ENCODE peak calls at places on chromosomes 3 and 15, in ten cellular contexts. I is ovary, B is IMR-90, X is GM12878, K is testis, M is sigmoid colon, T is suprapubic skin, S is uterus, E is K562, O is stomach. A is an unnamed sample.

GRCh38 chr15:26889298-26889898 is 22.5 kb downstream of the GABRA5 start:
- DNase-seq in I (peak), B (peak), X (peak), K (peak), M (no peak), T (no peak), S (peak), E (peak), O (peak), A (peak)

GRCh38 chr3:147191795-147192385 is 214.5 kb downstream of the ZIC4 start:
- DNase-seq in I (no peak), B (peak), X (peak), K (peak), M (no peak), T (no peak), S (no peak), E (peak), O (no peak), A (peak)

GRCh38 chr3:112038863-112039262 is 4.3 kb downstream of the TMPRSS7 start:
- DNase-seq in I (no peak), B (peak), X (peak), K (no peak), M (no peak), T (no peak), S (no peak), E (no peak), O (no peak), A (no peak)

GRCh38 chr3:38108649-38109579 is 28.0 kb downstream of the ACAA1 start:
- DNase-seq in I (no peak), B (no peak), X (no peak), K (no peak), M (peak), T (peak), S (no peak), E (no peak), O (peak), A (peak)

GRCh38 chr3:193593666-193594025 is 638 bp downstream of the OPA1 start:
- DNase-seq in I (no peak), B (peak), X (no peak), K (peak), M (no peak), T (no peak), S (no peak), E (peak), O (no peak), A (peak)

GRCh38 chr3:148146947-148147346 is 550.8 kb upstream of the AGTR1 start:
- DNase-seq in I (no peak), B (peak), X (no peak), K (no peak), M (no peak), T (no peak), S (no peak), E (no peak), O (no peak), A (no peak)

GRCh38 chr3:79139395-79140060 is 628.3 kb downstream of the ROBO1 start:
- DNase-seq in I (no peak), B (peak), X (no peak), K (no peak), M (no peak), T (no peak), S (no peak), E (no peak), O (no peak), A (no peak)

GRCh38 chr3:99859855-99860254 is 42.2 kb downstream of the CMSS1 start:
- DNase-seq in I (no peak), B (peak), X (no peak), K (no peak), M (no peak), T (no peak), S (no peak), E (no peak), O (no peak), A (no peak)

GRCh38 chr15:98663045-98663444 is 14.7 kb downstream of the IGF1R start:
- DNase-seq in I (no peak), B (no peak), X (no peak), K (no peak), M (no peak), T (no peak), S (no peak), E (no peak), O (no peak), A (no peak)

GRCh38 chr3:169581633-169582032 is 81.9 kb downstream of the MECOM start:
- DNase-seq in I (no peak), B (peak), X (peak), K (no peak), M (no peak), T (no peak), S (no peak), E (no peak), O (no peak), A (no peak)

GRCh38 chr3:67649681-67650080 is 4.7 kb downstream of the SUCLG2 start:
- DNase-seq in I (no peak), B (no peak), X (no peak), K (no peak), M (no peak), T (no peak), S (no peak), E (no peak), O (no peak), A (no peak)

GRCh38 chr3:76403556-76403955 is 618.2 kb upstream of the ZNF717 start:
- DNase-seq in I (no peak), B (peak), X (no peak), K (no peak), M (no peak), T (no peak), S (no peak), E (no peak), O (no peak), A (no peak)

GRCh38 chr3:123346726-123347125 is 102.2 kb downstream of the ADCY5 start:
- DNase-seq in I (no peak), B (no peak), X (no peak), K (peak), M (peak), T (no peak), S (no peak), E (no peak), O (no peak), A (no peak)

GRCh38 chr15:74624020-74624602 is 8.5 kb downstream of the CLK3 start:
- DNase-seq in I (no peak), B (no peak), X (no peak), K (no peak), M (no peak), T (peak), S (no peak), E (no peak), O (no peak), A (no peak)

GRCh38 chr15:74627766-74628165 is 12.1 kb downstream of the CLK3 start:
- DNase-seq in I (no peak), B (no peak), X (no peak), K (no peak), M (no peak), T (no peak), S (no peak), E (no peak), O (no peak), A (no peak)

GRCh38 chr15:74626752-74627692 is 11.4 kb downstream of the CLK3 start:
- DNase-seq in I (no peak), B (no peak), X (peak), K (no peak), M (no peak), T (no peak), S (no peak), E (no peak), O (no peak), A (no peak)

GRCh38 chr15:74626336-74626735 is 10.7 kb downstream of the CLK3 start:
- DNase-seq in I (no peak), B (no peak), X (no peak), K (no peak), M (no peak), T (no peak), S (no peak), E (no peak), O (no peak), A (no peak)

DNA sequence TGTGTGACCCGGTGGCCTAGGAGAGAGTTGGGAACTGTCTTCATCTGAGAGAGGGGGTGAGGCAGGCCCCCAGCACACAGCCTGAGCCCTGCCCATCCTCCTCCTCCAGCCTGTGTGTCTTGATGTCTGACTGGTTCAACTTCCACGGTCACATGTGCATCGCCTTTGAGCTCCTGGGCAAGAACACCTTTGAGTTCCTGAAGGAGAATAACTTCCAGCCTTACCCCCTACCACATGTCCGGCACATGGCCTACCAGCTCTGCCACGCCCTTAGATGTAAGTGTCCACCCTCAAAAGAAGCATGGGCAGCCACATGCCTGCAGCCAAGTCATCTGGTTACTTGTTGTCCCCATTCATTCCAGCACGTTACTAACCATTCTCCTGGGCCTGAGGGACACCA is 10.1 kb downstream of the CLK3 start:
- DNase-seq in I (no peak), B (no peak), X (no peak), K (no peak), M (no peak), T (peak), S (no peak), E (no peak), O (no peak), A (no peak)
- TF ChIP-seq POLR2A in I (no peak), B (no peak), X (no peak), K (no peak), M (no peak), T (no peak), S (no peak), E (no peak), O (no peak), A (no peak)

GRCh38 chr3:27719306-27720003 is 2.7 kb downstream of the EOMES start:
- DNase-seq in I (no peak), B (no peak), X (no peak), K (no peak), M (no peak), T (no peak), S (no peak), E (no peak), O (no peak), A (no peak)
- H3K4me3 ChIP-seq in I (no peak), B (no peak), X (no peak), K (no peak), M (no peak), T (no peak), S (no peak), E (no peak), O (no peak), A (no peak)

GRCh38 chr3:126146525-126147146 is 33.8 kb downstream of the ALDH1L1 start:
- DNase-seq in I (no peak), B (no peak), X (no peak), K (peak), M (peak), T (peak), S (no peak), E (no peak), O (no peak), A (no peak)
- TF ChIP-seq POLR2A in I (no peak), B (no peak), X (no peak), K (no peak), M (no peak), T (no peak), S (no peak), E (no peak), O (no peak), A (no peak)

GRCh38 chr15:69906256-69907185 is 191.2 kb downstream of the TLE3 start:
- DNase-seq in I (no peak), B (no peak), X (no peak), K (no peak), M (no peak), T (no peak), S (no peak), E (no peak), O (no peak), A (no peak)
- H3K4me3 ChIP-seq in I (no peak), B (no peak), X (no peak), K (no peak), M (no peak), T (no peak), S (no peak), E (no peak), O (no peak), A (no peak)

GRCh38 chr3:152272771-152273242 is 4.1 kb downstream of the MBNL1 start:
- DNase-seq in I (no peak), B (peak), X (no peak), K (no peak), M (no peak), T (no peak), S (no peak), E (no peak), O (no peak), A (peak)
- TF ChIP-seq POLR2A in I (no peak), B (no peak), X (no peak), K (no peak), M (no peak), T (no peak), S (no peak), E (peak), O (no peak), A (no peak)

DNA sequence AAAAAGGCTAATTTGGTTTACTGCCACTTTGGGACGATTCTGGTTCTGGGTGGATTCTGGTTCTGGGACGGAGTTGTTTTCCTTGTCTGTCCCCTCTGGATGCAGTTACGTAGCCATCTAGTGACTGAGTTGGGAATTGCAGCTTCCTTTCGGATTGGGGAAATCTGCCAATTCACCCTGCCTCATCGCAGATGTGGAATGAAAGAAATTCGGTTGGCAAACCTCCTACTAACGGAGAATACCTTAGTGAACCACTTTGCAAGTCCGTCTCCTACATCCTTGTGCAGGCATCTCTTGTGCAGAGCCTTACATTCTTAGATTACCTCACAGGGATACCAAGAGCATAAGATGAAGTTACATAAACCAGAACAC is 31.5 kb upstream of the AP4E1 start:
- DNase-seq in I (peak), B (peak), X (no peak), K (peak), M (peak), T (peak), S (peak), E (peak), O (peak), A (peak)
- H3K4me3 ChIP-seq in I (peak), B (peak), X (peak), K (peak), M (peak), T (peak), S (no peak), E (no peak), O (peak), A (peak)

GRCh38 chr3:141656771-141657170 is 81.3 kb upstream of the RNF7 start:
- DNase-seq in I (no peak), B (peak), X (no peak), K (no peak), M (no peak), T (no peak), S (no peak), E (no peak), O (no peak), A (no peak)

GRCh38 chr3:141660598-141660947 is 77.5 kb upstream of the RNF7 start:
- DNase-seq in I (no peak), B (peak), X (no peak), K (no peak), M (no peak), T (no peak), S (no peak), E (no peak), O (no peak), A (no peak)

GRCh38 chr3:141661229-141662196 is 76.6 kb upstream of the RNF7 start:
- DNase-seq in I (no peak), B (no peak), X (no peak), K (no peak), M (no peak), T (no peak), S (no peak), E (no peak), O (no peak), A (peak)

GRCh38 chr3:141663993-141664392 is 74.1 kb upstream of the RNF7 start:
- DNase-seq in I (peak), B (peak), X (no peak), K (peak), M (no peak), T (no peak), S (no peak), E (no peak), O (no peak), A (no peak)

GRCh38 chr3:141659821-141660597 is 78.1 kb upstream of the RNF7 start:
- DNase-seq in I (peak), B (peak), X (no peak), K (peak), M (peak), T (peak), S (no peak), E (peak), O (peak), A (peak)
- TF ChIP-seq POLR2A in I (no peak), B (no peak), X (no peak), K (no peak), M (peak), T (no peak), S (no peak), E (no peak), O (no peak), A (no peak)

DNA sequence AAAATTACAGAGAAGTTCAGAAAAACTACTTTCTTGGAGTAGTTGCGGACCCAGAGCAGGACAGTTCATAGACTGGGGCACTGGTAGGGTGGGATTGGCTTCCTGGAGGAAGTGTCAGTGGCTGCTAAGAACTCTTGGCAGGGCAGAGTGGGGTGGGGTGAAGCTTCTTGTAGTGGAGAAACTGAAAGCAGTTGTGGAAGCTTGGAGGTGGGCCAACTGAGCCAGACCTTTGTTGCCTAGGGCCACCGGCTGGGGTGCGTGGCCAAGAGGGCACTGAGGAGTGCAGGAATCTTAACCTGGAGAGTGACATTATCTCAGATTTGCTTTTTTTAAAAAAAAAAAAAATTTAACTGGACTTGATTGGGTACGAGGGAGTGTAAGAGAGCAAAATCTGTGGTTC is 3.2 kb downstream of the KAT2B start:
- DNase-seq in I (peak), B (no peak), X (no peak), K (peak), M (peak), T (peak), S (peak), E (no peak), O (peak), A (no peak)
- H3K4me3 ChIP-seq in I (no peak), B (no peak), X (peak), K (no peak), M (peak), T (peak), S (no peak), E (no peak), O (peak), A (no peak)

DNA sequence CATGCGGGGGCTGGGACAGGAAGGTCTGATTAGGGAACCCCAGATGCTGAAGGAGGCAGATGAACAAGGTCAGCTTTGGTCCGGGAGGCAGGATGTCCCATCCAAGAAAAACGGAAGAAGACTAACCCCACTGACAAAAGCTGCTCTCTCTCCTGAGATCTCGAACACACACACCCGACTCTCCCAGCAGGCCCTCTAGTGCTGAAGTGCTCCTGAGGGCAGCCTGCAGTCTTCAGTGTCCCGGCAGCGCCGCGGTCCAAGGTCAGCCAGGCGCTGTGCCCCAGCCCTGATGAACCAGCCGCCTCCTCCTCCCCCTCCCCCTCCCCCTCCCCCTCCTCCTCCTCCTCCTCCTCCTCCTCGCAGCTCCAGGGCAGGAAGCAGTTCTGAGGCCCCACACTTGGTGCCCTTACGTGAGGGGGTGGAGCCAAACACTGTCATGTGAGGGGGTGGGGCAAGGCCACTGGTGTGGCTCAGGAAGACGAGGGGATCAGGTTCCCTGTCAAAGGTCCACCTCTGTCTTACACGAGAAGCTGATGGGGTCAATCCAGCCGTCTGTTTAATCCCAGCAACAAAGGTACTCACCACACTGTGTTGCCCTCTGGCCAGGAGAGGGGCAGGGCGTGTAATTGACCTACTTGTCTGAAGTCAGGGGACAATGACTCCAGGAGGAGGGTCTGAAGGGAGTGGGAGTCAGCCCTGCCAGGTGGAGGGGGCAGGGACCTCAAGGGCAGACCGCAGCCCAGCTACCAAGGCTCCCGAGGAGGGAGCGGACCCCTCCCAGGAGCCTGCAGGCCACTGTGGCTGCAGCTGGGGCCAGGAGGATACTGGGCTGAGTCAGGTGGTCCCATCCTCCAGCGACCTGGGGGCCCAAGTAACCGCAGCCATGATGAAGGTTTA is 34.3 kb downstream of the PRR23E start:
- DNase-seq in I (no peak), B (no peak), X (no peak), K (no peak), M (no peak), T (no peak), S (no peak), E (peak), O (no peak), A (peak)
- TF ChIP-seq POLR2A in I (no peak), B (no peak), X (peak), K (no peak), M (no peak), T (no peak), S (no peak), E (no peak), O (no peak), A (no peak)

A was measured in NB4.